ENCODE peak calls at places on chromosomes 7 and 10, in seven cellular contexts. One of them, this sample, is unnamed.

GRCh38 chr7:129466796-129467195 is 32.6 kb downstream of the STRIP2 start:
- DNase-seq in neuronal stem cell: no peak
- DNase-seq in ovary: no peak
- DNase-seq in NCI-H748 treated with DMSO at 0.1 percent for 48 hours: no peak
- DNase-seq in left ventricle myocardium inferior: no peak
- DNase-seq in activated CD4-positive, alpha-beta T cell treated with anti-CD3 and anti-CD28 coated beads for 24 hours: no peak
- DNase-seq in HepG2: no peak
- DNase-seq in this sample: no peak

GRCh38 chr10:16314259-16314658 is 122.6 kb upstream of the PTER start:
- DNase-seq in neuronal stem cell: no peak
- DNase-seq in ovary: no peak
- DNase-seq in NCI-H748 treated with DMSO at 0.1 percent for 48 hours: no peak
- DNase-seq in left ventricle myocardium inferior: no peak
- DNase-seq in activated CD4-positive, alpha-beta T cell treated with anti-CD3 and anti-CD28 coated beads for 24 hours: no peak
- DNase-seq in HepG2: peak; percentile 20
- DNase-seq in this sample: peak; percentile 18

GRCh38 chr10:85642082-85642420 is 724.5 kb downstream of the GRID1 start:
- DNase-seq in neuronal stem cell: no peak
- DNase-seq in ovary: no peak
- DNase-seq in NCI-H748 treated with DMSO at 0.1 percent for 48 hours: no peak
- DNase-seq in left ventricle myocardium inferior: no peak
- DNase-seq in activated CD4-positive, alpha-beta T cell treated with anti-CD3 and anti-CD28 coated beads for 24 hours: no peak
- DNase-seq in HepG2: no peak
- DNase-seq in this sample: no peak

GRCh38 chr10:58304099-58304633 is 30.6 kb upstream of the UBE2D1 start:
- DNase-seq in neuronal stem cell: no peak
- DNase-seq in ovary: no peak
- DNase-seq in NCI-H748 treated with DMSO at 0.1 percent for 48 hours: no peak
- DNase-seq in left ventricle myocardium inferior: no peak
- DNase-seq in activated CD4-positive, alpha-beta T cell treated with anti-CD3 and anti-CD28 coated beads for 24 hours: no peak
- DNase-seq in HepG2: no peak
- DNase-seq in this sample: no peak

GRCh38 chr10:10584164-10584563 is 433.5 kb upstream of the CELF2 start:
- DNase-seq in neuronal stem cell: no peak
- DNase-seq in ovary: no peak
- DNase-seq in NCI-H748 treated with DMSO at 0.1 percent for 48 hours: no peak
- DNase-seq in left ventricle myocardium inferior: no peak
- DNase-seq in activated CD4-positive, alpha-beta T cell treated with anti-CD3 and anti-CD28 coated beads for 24 hours: no peak
- DNase-seq in HepG2: no peak
- DNase-seq in this sample: no peak

GRCh38 chr10:97135464-97135863 is 50.3 kb downstream of the SLIT1 start:
- DNase-seq in neuronal stem cell: no peak
- DNase-seq in ovary: no peak
- DNase-seq in NCI-H748 treated with DMSO at 0.1 percent for 48 hours: no peak
- DNase-seq in left ventricle myocardium inferior: no peak
- DNase-seq in activated CD4-positive, alpha-beta T cell treated with anti-CD3 and anti-CD28 coated beads for 24 hours: no peak
- DNase-seq in HepG2: no peak
- DNase-seq in this sample: no peak

GRCh38 chr10:61992059-61992460 is 90.6 kb downstream of the ARID5B start:
- DNase-seq in neuronal stem cell: no peak
- DNase-seq in ovary: peak; percentile 33
- DNase-seq in NCI-H748 treated with DMSO at 0.1 percent for 48 hours: no peak
- DNase-seq in left ventricle myocardium inferior: no peak
- DNase-seq in activated CD4-positive, alpha-beta T cell treated with anti-CD3 and anti-CD28 coated beads for 24 hours: no peak
- DNase-seq in HepG2: no peak
- DNase-seq in this sample: no peak

GRCh38 chr10:86642499-86642898 is 11.8 kb upstream of the OPN4 start:
- DNase-seq in neuronal stem cell: no peak
- DNase-seq in ovary: no peak
- DNase-seq in NCI-H748 treated with DMSO at 0.1 percent for 48 hours: no peak
- DNase-seq in left ventricle myocardium inferior: no peak
- DNase-seq in activated CD4-positive, alpha-beta T cell treated with anti-CD3 and anti-CD28 coated beads for 24 hours: no peak
- DNase-seq in HepG2: no peak
- DNase-seq in this sample: no peak

GRCh38 chr10:61397175-61397986 is 55.8 kb downstream of the TMEM26 start:
- DNase-seq in neuronal stem cell: no peak
- DNase-seq in ovary: no peak
- DNase-seq in NCI-H748 treated with DMSO at 0.1 percent for 48 hours: no peak
- DNase-seq in left ventricle myocardium inferior: no peak
- DNase-seq in activated CD4-positive, alpha-beta T cell treated with anti-CD3 and anti-CD28 coated beads for 24 hours: no peak
- DNase-seq in HepG2: no peak
- DNase-seq in this sample: no peak

GRCh38 chr10:24518981-24519597 is 204.6 kb downstream of the ARHGAP21 start:
- DNase-seq in neuronal stem cell: peak; percentile 73
- DNase-seq in ovary: peak; percentile 71
- DNase-seq in NCI-H748 treated with DMSO at 0.1 percent for 48 hours: peak; percentile 37
- DNase-seq in left ventricle myocardium inferior: peak; percentile 28
- DNase-seq in activated CD4-positive, alpha-beta T cell treated with anti-CD3 and anti-CD28 coated beads for 24 hours: peak; percentile 22
- DNase-seq in HepG2: peak; percentile 53
- DNase-seq in this sample: peak; percentile 85

GRCh38 chr7:106848851-106849442 is 16.1 kb upstream of the PIK3CG start:
- DNase-seq in neuronal stem cell: no peak
- DNase-seq in ovary: no peak
- DNase-seq in NCI-H748 treated with DMSO at 0.1 percent for 48 hours: no peak
- DNase-seq in left ventricle myocardium inferior: no peak
- DNase-seq in activated CD4-positive, alpha-beta T cell treated with anti-CD3 and anti-CD28 coated beads for 24 hours: no peak
- DNase-seq in HepG2: no peak
- DNase-seq in this sample: no peak

GRCh38 chr7:151585744-151586424 is 66.2 kb upstream of the RHEB start:
- DNase-seq in neuronal stem cell: no peak
- DNase-seq in ovary: no peak
- DNase-seq in NCI-H748 treated with DMSO at 0.1 percent for 48 hours: no peak
- DNase-seq in left ventricle myocardium inferior: no peak
- DNase-seq in activated CD4-positive, alpha-beta T cell treated with anti-CD3 and anti-CD28 coated beads for 24 hours: no peak
- DNase-seq in HepG2: no peak
- DNase-seq in this sample: no peak

GRCh38 chr10:29635711-29636144 is 957 bp upstream of the SVIL start:
- DNase-seq in neuronal stem cell: no peak
- DNase-seq in ovary: no peak
- DNase-seq in NCI-H748 treated with DMSO at 0.1 percent for 48 hours: no peak
- DNase-seq in left ventricle myocardium inferior: no peak
- DNase-seq in activated CD4-positive, alpha-beta T cell treated with anti-CD3 and anti-CD28 coated beads for 24 hours: no peak
- DNase-seq in HepG2: peak; percentile 87
- DNase-seq in this sample: peak; percentile 69

GRCh38 chr7:69451715-69452114 is 146.6 kb upstream of the AUTS2 start:
- DNase-seq in neuronal stem cell: no peak
- DNase-seq in ovary: no peak
- DNase-seq in NCI-H748 treated with DMSO at 0.1 percent for 48 hours: no peak
- DNase-seq in left ventricle myocardium inferior: no peak
- DNase-seq in activated CD4-positive, alpha-beta T cell treated with anti-CD3 and anti-CD28 coated beads for 24 hours: no peak
- DNase-seq in HepG2: no peak
- DNase-seq in this sample: no peak

GRCh38 chr10:79378383-79378646 is 31.0 kb downstream of the PPIF start:
- DNase-seq in neuronal stem cell: no peak
- DNase-seq in ovary: no peak
- DNase-seq in NCI-H748 treated with DMSO at 0.1 percent for 48 hours: no peak
- DNase-seq in left ventricle myocardium inferior: no peak
- DNase-seq in activated CD4-positive, alpha-beta T cell treated with anti-CD3 and anti-CD28 coated beads for 24 hours: no peak
- DNase-seq in HepG2: no peak
- DNase-seq in this sample: no peak

GRCh38 chr10:104479906-104480579 is 126.4 kb downstream of the CFAP58 start:
- DNase-seq in neuronal stem cell: no peak
- DNase-seq in ovary: no peak
- DNase-seq in NCI-H748 treated with DMSO at 0.1 percent for 48 hours: peak; percentile 47
- DNase-seq in left ventricle myocardium inferior: no peak
- DNase-seq in activated CD4-positive, alpha-beta T cell treated with anti-CD3 and anti-CD28 coated beads for 24 hours: no peak
- DNase-seq in HepG2: no peak
- DNase-seq in this sample: no peak

GRCh38 chr10:47323636-47324299 is 1.5 kb downstream of the GDF2 start:
- DNase-seq in neuronal stem cell: no peak
- DNase-seq in ovary: no peak
- DNase-seq in NCI-H748 treated with DMSO at 0.1 percent for 48 hours: no peak
- DNase-seq in left ventricle myocardium inferior: no peak
- DNase-seq in activated CD4-positive, alpha-beta T cell treated with anti-CD3 and anti-CD28 coated beads for 24 hours: no peak
- DNase-seq in HepG2: no peak
- DNase-seq in this sample: no peak

GRCh38 chr7:120052884-120053382 is 220.0 kb upstream of the KCND2 start:
- DNase-seq in neuronal stem cell: no peak
- DNase-seq in ovary: peak; percentile 67
- DNase-seq in NCI-H748 treated with DMSO at 0.1 percent for 48 hours: no peak
- DNase-seq in left ventricle myocardium inferior: peak; percentile 22
- DNase-seq in activated CD4-positive, alpha-beta T cell treated with anti-CD3 and anti-CD28 coated beads for 24 hours: no peak
- DNase-seq in HepG2: no peak
- DNase-seq in this sample: no peak

GRCh38 chr7:43753401-43753800 is 5.1 kb upstream of the BLVRA start:
- DNase-seq in neuronal stem cell: no peak
- DNase-seq in ovary: no peak
- DNase-seq in NCI-H748 treated with DMSO at 0.1 percent for 48 hours: no peak
- DNase-seq in left ventricle myocardium inferior: no peak
- DNase-seq in activated CD4-positive, alpha-beta T cell treated with anti-CD3 and anti-CD28 coated beads for 24 hours: no peak
- DNase-seq in HepG2: no peak
- DNase-seq in this sample: no peak

This sample was measured in neural progenitor cell.